ENCODE peak calls at places on chromosomes 12 and 14, in six cellular contexts. B is bronchial epithelial cell, K is lower leg skin, M is iPS-NIHi11, I is HTR-8/SVneo, X is NCI-H345. D is an unnamed sample.

GRCh38 chr12:95802482-95803264 is 12.1 kb upstream of the NTN4 start:
- DNase-seq in B (peak), K (no peak), M (peak), I (peak), X (no peak), D (no peak)

GRCh38 chr12:24227550-24227949 is 278.1 kb upstream of the SOX5 start:
- DNase-seq in B (peak), K (no peak), M (no peak), I (no peak), X (no peak), D (no peak)

GRCh38 chr12:15583804-15584203 is 205.4 kb downstream of the EPS8 start:
- DNase-seq in B (no peak), K (no peak), M (no peak), I (no peak), X (no peak), D (no peak)

GRCh38 chr12:89880695-89881350 is 172.2 kb upstream of the ATP2B1 start:
- DNase-seq in B (no peak), K (no peak), M (no peak), I (no peak), X (no peak), D (peak)

GRCh38 chr14:105837349-105838063 is 311.1 kb downstream of the TMEM121 start:
- DNase-seq in B (no peak), K (no peak), M (no peak), I (no peak), X (no peak), D (no peak)

GRCh38 chr14:53850714-53851296 is 105.8 kb downstream of the BMP4 start:
- DNase-seq in B (peak), K (no peak), M (no peak), I (peak), X (no peak), D (no peak)

GRCh38 chr14:94047581-94047980 is 21.4 kb downstream of the OTUB2 start:
- DNase-seq in B (no peak), K (no peak), M (no peak), I (no peak), X (no peak), D (no peak)

GRCh38 chr12:101628669-101629068 is 33.9 kb downstream of the MYBPC1 start:
- DNase-seq in B (no peak), K (no peak), M (no peak), I (no peak), X (no peak), D (no peak)

GRCh38 chr14:60882219-60882618 is 98.7 kb downstream of the TRMT5 start:
- DNase-seq in B (no peak), K (no peak), M (no peak), I (no peak), X (no peak), D (no peak)

GRCh38 chr14:56117765-56118610 is at the start of gene PELI2:
- DNase-seq in B (no peak), K (peak), M (peak), I (peak), X (peak), D (peak)

GRCh38 chr14:68182492-68182891 is 362.9 kb downstream of the RAD51B start:
- DNase-seq in B (no peak), K (no peak), M (no peak), I (no peak), X (no peak), D (no peak)

GRCh38 chr14:51922624-51923023 is 62.2 kb downstream of the GNG2 start:
- DNase-seq in B (no peak), K (no peak), M (peak), I (no peak), X (no peak), D (no peak)

GRCh38 chr12:48446372-48446771 is 26.0 kb upstream of the ANP32D start:
- DNase-seq in B (peak), K (no peak), M (no peak), I (no peak), X (no peak), D (no peak)

GRCh38 chr14:101959277-101959676 is 5.1 kb upstream of the DYNC1H1 start:
- DNase-seq in B (no peak), K (peak), M (no peak), I (no peak), X (no peak), D (no peak)

GRCh38 chr12:109731806-109732205 is 18.2 kb downstream of the FAM222A start:
- DNase-seq in B (no peak), K (peak), M (no peak), I (no peak), X (no peak), D (no peak)

GRCh38 chr12:116465892-116466291 is 93.3 kb upstream of the MAP1LC3B2 start:
- DNase-seq in B (no peak), K (no peak), M (no peak), I (no peak), X (no peak), D (no peak)

GRCh38 chr14:75303415-75303814 is 24.8 kb downstream of the FOS start:
- DNase-seq in B (peak), K (peak), M (peak), I (peak), X (peak), D (peak)

GRCh38 chr12:54207539-54208267 is 18.9 kb upstream of the SMUG1 start:
- DNase-seq in B (peak), K (peak), M (peak), I (peak), X (peak), D (peak)

GRCh38 chr12:118357327-118358007 is 15.2 kb downstream of the TAOK3 start:
- DNase-seq in B (peak), K (peak), M (no peak), I (peak), X (no peak), D (peak)

GRCh38 chr14:100142073-100143040 is 17.1 kb downstream of the DEGS2 start:
- DNase-seq in B (peak), K (no peak), M (no peak), I (no peak), X (no peak), D (no peak)

GRCh38 chr12:105775351-105775750 is 363.4 kb downstream of the NUAK1 start:
- DNase-seq in B (peak), K (no peak), M (no peak), I (peak), X (no peak), D (no peak)

GRCh38 chr14:21047378-21047781 is 5.2 kb downstream of the RNASE7 start:
- DNase-seq in B (no peak), K (peak), M (no peak), I (no peak), X (no peak), D (no peak)

GRCh38 chr12:30859226-30859625 is 67.3 kb upstream of the TSPAN11 start:
- DNase-seq in B (no peak), K (no peak), M (no peak), I (no peak), X (no peak), D (no peak)

GRCh38 chr12:95437565-95437964 is 36.4 kb upstream of the METAP2 start:
- DNase-seq in B (no peak), K (no peak), M (no peak), I (no peak), X (no peak), D (no peak)

GRCh38 chr12:122669397-122670070 is 33.6 kb downstream of the HCAR2 start:
- DNase-seq in B (peak), K (no peak), M (no peak), I (no peak), X (no peak), D (no peak)

GRCh38 chr12:48004039-48004940 is at the start of gene COL2A1:
- DNase-seq in B (no peak), K (peak), M (peak), I (peak), X (no peak), D (no peak)

GRCh38 chr12:57836442-57837375 is 9.8 kb downstream of the CTDSP2 start:
- DNase-seq in B (peak), K (peak), M (peak), I (peak), X (peak), D (no peak)

GRCh38 chr14:68926236-68926635 is 52.9 kb downstream of the ACTN1 start:
- DNase-seq in B (no peak), K (no peak), M (no peak), I (no peak), X (no peak), D (no peak)

GRCh38 chr12:128381961-128382360 is 115.0 kb downstream of the TMEM132C start:
- DNase-seq in B (no peak), K (peak), M (no peak), I (no peak), X (no peak), D (no peak)

GRCh38 chr12:53219956-53220856 is 11.8 kb downstream of the RARG start:
- DNase-seq in B (peak), K (no peak), M (peak), I (peak), X (peak), D (peak)

GRCh38 chr14:65585216-65585615 is 172.7 kb downstream of the FUT8 start:
- DNase-seq in B (no peak), K (no peak), M (no peak), I (no peak), X (no peak), D (no peak)

GRCh38 chr12:110775997-110776396 is 33.3 kb upstream of the PPP1CC start:
- DNase-seq in B (no peak), K (no peak), M (no peak), I (no peak), X (no peak), D (no peak)